ENCODE peak calls at places on chromosomes 5 and 9, in six cellular contexts. M is stimulated activated CD4-positive, alpha-beta T cell treated with anti-CD3 and anti-CD28 coated beads, Interleukin-1b, Interleukin-23, amount 100 ng/mL, for 1 hour; S is posterior cingulate gyrus; J is NCI-H2029; D is mucosa of gallbladder; R is A549. T is an unnamed sample.

GRCh38 chr5:174563899-174564298 is 160.5 kb upstream of the MSX2 start:
- DNase-seq in R (no peak), D (peak; percentile 19), S (no peak), M (no peak), J (no peak), T (no peak)

GRCh38 chr9:82513242-82513750 is 524.7 kb downstream of the SPATA31D1 start:
- DNase-seq in D (no peak), M (no peak), J (no peak), S (no peak), R (no peak), T (no peak)

GRCh38 chr5:142017832-142018427 is 5.1 kb upstream of the GNPDA1 start:
- DNase-seq in S (no peak), R (no peak), M (no peak), D (no peak), J (no peak), T (no peak)

GRCh38 chr5:145856285-145856818 is 16.5 kb downstream of the GRXCR2 start:
- DNase-seq in M (no peak), S (peak; percentile 9), R (no peak), J (no peak), D (peak; percentile 50), T (peak; percentile 10)

GRCh38 chr5:55173696-55174101 is 722 bp upstream of the CDC20B start:
- DNase-seq in S (no peak), D (no peak), J (no peak), R (no peak), M (no peak), T (no peak)

GRCh38 chr5:85225388-85225787 is 840.7 kb upstream of the EDIL3 start:
- DNase-seq in D (no peak), M (no peak), S (no peak), J (no peak), R (no peak), T (no peak)

GRCh38 chr5:138770291-138770690 is 17.1 kb downstream of the CTNNA1 start:
- DNase-seq in M (no peak), S (no peak), R (no peak), J (no peak), D (no peak), T (no peak)

GRCh38 chr9:16828335-16829281 is 41.9 kb downstream of the BNC2 start:
- DNase-seq in J (no peak), S (no peak), D (no peak), R (no peak), M (no peak), T (peak; percentile 4)

GRCh38 chr5:148910216-148910615 is 83.8 kb downstream of the ADRB2 start:
- DNase-seq in M (no peak), S (no peak), R (no peak), J (no peak), D (no peak), T (no peak)

GRCh38 chr5:6905423-6905822 is 192.2 kb downstream of the TENT4A start:
- DNase-seq in J (no peak), M (no peak), R (no peak), D (no peak), S (no peak), T (no peak)

GRCh38 chr5:65305913-65306312 is 175.8 kb downstream of the ADAMTS6 start:
- DNase-seq in S (no peak), J (no peak), D (no peak), R (no peak), M (no peak), T (no peak)

GRCh38 chr9:125472562-125472925 is 210.9 kb downstream of the GAPVD1 start:
- DNase-seq in M (no peak), D (no peak), S (no peak), R (no peak), J (no peak), T (no peak)

GRCh38 chr5:73438048-73438896 is 10.3 kb downstream of the FOXD1 start:
- DNase-seq in D (no peak), R (no peak), M (no peak), J (no peak), S (no peak), T (no peak)

GRCh38 chr5:145554399-145554798 is 280.7 kb downstream of the PRELID2 start:
- DNase-seq in S (no peak), M (no peak), J (no peak), D (peak; percentile 49), R (no peak), T (no peak)

GRCh38 chr5:36944607-36945225 is 68.1 kb downstream of the NIPBL start:
- DNase-seq in S (no peak), M (no peak), D (no peak), J (peak; percentile 5), R (peak; percentile 74), T (no peak)

GRCh38 chr5:541148-541887 is 17.1 kb upstream of the SLC9A3 start:
- DNase-seq in D (no peak), J (no peak), M (no peak), S (no peak), R (no peak), T (no peak)

GRCh38 chr5:178328826-178329225 is 96.2 kb upstream of the PHYKPL start:
- DNase-seq in R (no peak), J (no peak), S (no peak), D (no peak), M (no peak), T (no peak)

GRCh38 chr5:10729320-10730133 is 31.5 kb downstream of the DAP start:
- DNase-seq in R (no peak), D (no peak), S (no peak), J (no peak), M (no peak), T (no peak)

GRCh38 chr5:60163762-60164161 is 270.2 kb upstream of the PDE4D start:
- DNase-seq in R (no peak), M (no peak), D (no peak), S (no peak), J (no peak), T (no peak)

T was measured in C1 segment of cervical spinal cord.